ENCODE peak calls at places on chromosomes 3 and 15, in six cellular contexts. L, B, A, F, P and G are unnamed samples.

GRCh38 chr3:194521514-194522260 is 34.9 kb upstream of the ATP13A3 start:
- DNase-seq in A (no peak), F (no peak), L (no peak), B (no peak), P (no peak), G (no peak)

GRCh38 chr15:65969865-65970832 is 100.9 kb downstream of the RAB11A start:
- DNase-seq in L (no peak), F (no peak), P (no peak), B (peak), A (no peak), G (no peak)

GRCh38 chr15:43749690-43750345 is 3.6 kb downstream of the PDIA3 start:
- DNase-seq in P (no peak), L (no peak), F (no peak), A (no peak), B (peak), G (no peak)

GRCh38 chr15:60384526-60385127 is 13.2 kb downstream of the ANXA2 start:
- DNase-seq in B (no peak), L (no peak), A (no peak), P (no peak), F (no peak), G (no peak)

GRCh38 chr3:42988566-42988965 is 9.5 kb downstream of the GASK1A start:
- DNase-seq in B (no peak), L (no peak), F (no peak), A (no peak), P (peak), G (no peak)

GRCh38 chr3:184781801-184782200 is 30.2 kb upstream of the VPS8 start:
- DNase-seq in L (no peak), B (peak), P (no peak), F (no peak), A (no peak), G (no peak)

GRCh38 chr15:101276501-101277037 is 716 bp downstream of the SELENOS start:
- DNase-seq in L (no peak), F (peak), P (no peak), A (no peak), B (no peak), G (no peak)

GRCh38 chr3:171457263-171458055 is 2.7 kb downstream of the TNIK start:
- DNase-seq in L (no peak), B (peak), A (no peak), P (peak), F (no peak), G (no peak)

GRCh38 chr15:56919708-56920637 is 1.5 kb downstream of the TCF12 start:
- DNase-seq in A (peak), B (no peak), P (no peak), L (no peak), F (no peak), G (no peak)

GRCh38 chr3:62098646-62099365 is 274.5 kb downstream of the FEZF2 start:
- DNase-seq in F (no peak), L (no peak), B (no peak), A (no peak), P (no peak), G (no peak)

GRCh38 chr15:80887148-80887547 is 102.5 kb downstream of the MESD start:
- DNase-seq in A (no peak), P (no peak), F (no peak), B (no peak), L (no peak), G (no peak)

GRCh38 chr3:52233968-52234367 is 5.0 kb downstream of the TWF2 start:
- DNase-seq in B (peak), A (no peak), F (no peak), P (no peak), L (no peak), G (no peak)

GRCh38 chr3:134374791-134375541 is 719 bp upstream of the AMOTL2 start:
- DNase-seq in B (peak), L (no peak), A (peak), F (no peak), P (no peak), G (no peak)

GRCh38 chr15:48856947-48857346 is 21.0 kb upstream of the EID1 start:
- DNase-seq in B (no peak), A (no peak), L (no peak), F (no peak), P (no peak), G (no peak)

GRCh38 chr3:180306155-180306554 is 269.4 kb upstream of the PEX5L start:
- DNase-seq in F (no peak), A (no peak), P (no peak), L (no peak), B (no peak), G (no peak)

GRCh38 chr3:56154297-56154696 is 314.0 kb downstream of the ERC2 start:
- DNase-seq in A (no peak), F (no peak), P (no peak), L (no peak), B (no peak), G (no peak)

GRCh38 chr3:13705051-13705450 is 156.1 kb downstream of the FBLN2 start:
- DNase-seq in F (no peak), L (no peak), A (peak), P (no peak), B (peak), G (no peak)

GRCh38 chr3:112770026-112770626 is 76.5 kb downstream of the CD200R1L start:
- DNase-seq in F (peak), B (no peak), A (no peak), P (no peak), L (no peak), G (no peak)

GRCh38 chr3:133595341-133595740 is 21.9 kb downstream of the CDV3 start:
- DNase-seq in P (no peak), A (no peak), B (no peak), L (no peak), F (no peak), G (no peak)

GRCh38 chr3:45054196-45054857 is 28.2 kb downstream of the CLEC3B start:
- DNase-seq in A (no peak), F (no peak), P (no peak), B (no peak), L (no peak), G (no peak)

GRCh38 chr15:42716626-42717025 is 20.3 kb downstream of the CDAN1 start:
- DNase-seq in F (peak), P (no peak), A (no peak), L (no peak), B (no peak), G (no peak)

GRCh38 chr3:4674216-4674615 is 181.1 kb downstream of the ITPR1 start:
- DNase-seq in P (no peak), A (no peak), B (no peak), F (no peak), L (no peak), G (no peak)

GRCh38 chr3:94440767-94441493 is 378.1 kb downstream of the NSUN3 start:
- DNase-seq in P (no peak), B (no peak), A (no peak), F (no peak), L (no peak), G (no peak)

GRCh38 chr3:42839616-42840015 is 30.4 kb downstream of the ACKR2 start:
- DNase-seq in P (peak), B (no peak), F (peak), L (peak), A (peak), G (peak)

GRCh38 chr3:58952128-58952917 is 97.5 kb downstream of the CFAP20DC start:
- DNase-seq in L (no peak), F (no peak), P (no peak), A (no peak), B (no peak), G (no peak)

GRCh38 chr3:12553921-12554391 is 2.9 kb upstream of the MKRN2 start:
- DNase-seq in A (no peak), L (no peak), P (peak), B (peak), F (no peak), G (no peak)

GRCh38 chr3:161171113-161171512 is 50.0 kb upstream of the NMD3 start:
- DNase-seq in P (no peak), A (peak), L (no peak), B (no peak), F (no peak), G (no peak)

GRCh38 chr3:173892547-173892946 is 495.0 kb downstream of the NLGN1 start:
- DNase-seq in B (no peak), L (no peak), P (no peak), F (no peak), A (no peak), G (no peak)

GRCh38 chr3:149548729-149549065 is 74.2 kb downstream of the TM4SF4 start:
- DNase-seq in L (no peak), F (no peak), P (no peak), A (no peak), B (no peak), G (no peak)

GRCh38 chr15:48963524-48964113 is at the start of gene SHC4:
- DNase-seq in F (peak), L (peak), B (no peak), A (peak), P (no peak), G (no peak)

GRCh38 chr15:69782809-69783208 is 314.9 kb downstream of the TLE3 start:
- DNase-seq in A (no peak), L (no peak), P (no peak), B (no peak), F (no peak), G (peak)

GRCh38 chr3:101567528-101568317 is 6.1 kb downstream of the TRMT10C start:
- DNase-seq in B (no peak), A (no peak), L (no peak), F (peak), P (no peak), G (no peak)

GRCh38 chr3:190375250-190375649 is 12.7 kb upstream of the CLDN16 start:
- DNase-seq in L (no peak), F (no peak), P (no peak), B (no peak), A (no peak), G (no peak)

GRCh38 chr3:24343084-24343783 is 151.4 kb downstream of the THRB start:
- DNase-seq in A (no peak), F (no peak), B (no peak), P (no peak), L (no peak), G (no peak)

DNA sequence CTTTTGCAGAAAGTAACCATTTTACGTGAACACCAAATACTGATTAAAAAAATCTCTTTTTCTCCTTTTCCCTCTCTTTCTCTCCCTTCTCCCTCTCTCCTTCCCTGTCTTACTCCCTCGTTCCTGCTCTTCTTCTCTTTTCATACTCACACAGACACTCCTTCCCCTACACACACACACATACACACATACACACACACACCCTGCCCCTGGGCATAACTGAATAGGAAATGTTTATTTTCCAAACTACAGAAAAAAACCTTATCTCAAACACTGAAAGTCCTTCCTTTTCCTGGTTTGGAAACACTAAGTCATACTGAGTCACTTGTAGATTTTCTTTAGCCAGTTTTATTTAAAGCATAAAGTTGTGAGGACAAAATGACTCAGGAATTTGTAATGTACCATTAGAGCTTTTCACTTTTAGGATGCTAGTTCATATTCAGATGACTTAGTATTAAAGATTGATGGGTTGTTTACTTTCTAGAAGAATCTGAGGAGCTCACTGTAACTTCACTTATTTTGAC is 62.4 kb downstream of the MBNL1 start:
- DNase-seq in B (no peak), P (no peak), L (no peak), A (no peak), F (no peak), G (no peak)
- TF ChIP-seq POLR2AphosphoS5 in B (peak), P (peak), L (no peak), A (no peak), F (no peak), G (no peak)

DNA sequence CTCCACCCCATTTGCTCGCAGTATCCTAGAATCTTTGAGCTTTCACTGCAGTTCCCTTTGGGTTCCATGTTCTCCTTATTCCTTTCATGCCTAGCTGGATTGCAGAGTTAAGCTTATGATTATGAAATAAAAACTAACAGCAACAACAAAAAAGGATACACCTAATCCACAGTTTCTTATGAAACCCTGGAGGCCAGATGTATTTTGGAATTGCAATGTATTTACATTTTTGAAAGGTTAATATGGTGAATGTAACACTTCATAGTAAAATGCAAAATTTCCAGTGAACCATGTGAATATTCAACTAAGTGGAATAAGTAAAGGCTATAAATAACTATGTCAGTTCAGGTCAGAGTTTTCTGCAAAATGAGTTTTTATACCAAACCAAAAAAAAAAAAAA is 65.9 kb upstream of the FLNB start:
- DNase-seq in A (no peak), L (no peak), F (no peak), B (no peak), P (no peak), G (no peak)
- TF ChIP-seq POLR2AphosphoS5 in A (no peak), L (no peak), F (no peak), B (no peak), P (no peak), G (no peak)

GRCh38 chr3:40741729-40742128 is 217.0 kb downstream of the ZNF621 start:
- DNase-seq in F (no peak), A (peak), B (no peak), P (no peak), L (no peak), G (no peak)
- TF ChIP-seq POLR2AphosphoS5 in F (no peak), A (no peak), B (no peak), P (no peak), L (no peak), G (no peak)

GRCh38 chr3:129001101-129001816 is at the start of gene EFCC1:
- DNase-seq in B (no peak), P (peak), A (peak), L (no peak), F (peak), G (no peak)

GRCh38 chr3:129000742-129001100 is 383 bp upstream of the EFCC1 start:
- DNase-seq in A (peak), F (no peak), L (no peak), B (no peak), P (no peak), G (no peak)

GRCh38 chr3:129002573-129003569 is 1.8 kb downstream of the EFCC1 start:
- DNase-seq in F (no peak), L (no peak), P (no peak), B (no peak), A (no peak), G (no peak)

GRCh38 chr3:129003578-129004112 is 2.5 kb downstream of the EFCC1 start:
- DNase-seq in P (peak), F (no peak), B (peak), A (no peak), L (no peak), G (no peak)

GRCh38 chr3:129001817-129002572 is 891 bp downstream of the EFCC1 start:
- DNase-seq in F (no peak), L (no peak), P (peak), A (peak), B (no peak), G (no peak)
- TF ChIP-seq POLR2AphosphoS5 in F (no peak), L (no peak), P (no peak), A (no peak), B (no peak), G (no peak)

DNA sequence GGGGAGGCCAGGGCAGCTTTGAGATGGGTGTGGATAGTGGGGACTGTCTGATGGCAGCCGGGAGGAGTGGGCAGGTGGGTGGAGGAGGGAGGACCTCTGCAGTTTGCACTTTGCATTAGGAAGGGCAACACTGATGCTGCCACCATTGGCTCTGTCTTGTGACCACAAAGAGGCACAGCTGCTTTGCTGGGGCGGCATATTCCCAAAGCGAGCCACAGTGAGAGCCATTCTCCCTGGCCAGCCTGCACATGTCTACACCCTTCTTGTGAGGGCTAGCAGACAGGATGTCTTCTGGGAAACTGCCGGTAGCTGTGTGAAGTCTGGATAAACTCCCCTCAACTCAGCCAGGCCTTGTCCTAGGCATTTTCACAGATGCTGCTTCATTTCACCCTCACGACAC is 38.3 kb downstream of the CCNB2 start:
- DNase-seq in L (no peak), P (no peak), B (no peak), A (no peak), F (no peak), G (no peak)
- TF ChIP-seq POLR2AphosphoS5 in L (no peak), P (no peak), B (no peak), A (no peak), F (no peak), G (no peak)

GRCh38 chr3:123757281-123757940 is 126.7 kb downstream of the MYLK start:
- DNase-seq in B (no peak), L (no peak), A (peak), P (no peak), F (no peak), G (no peak)

GRCh38 chr3:123753321-123753720 is 130.8 kb downstream of the MYLK start:
- DNase-seq in P (no peak), A (no peak), F (no peak), B (no peak), L (no peak), G (no peak)

GRCh38 chr3:123752228-123752627 is 131.9 kb downstream of the MYLK start:
- DNase-seq in A (no peak), F (no peak), B (no peak), L (no peak), P (no peak), G (peak)

GRCh38 chr3:123755508-123755907 is 128.6 kb downstream of the MYLK start:
- DNase-seq in P (no peak), A (no peak), F (no peak), L (no peak), B (no peak), G (peak)

GRCh38 chr3:123755085-123755484 is 129.0 kb downstream of the MYLK start:
- DNase-seq in B (no peak), P (no peak), A (no peak), F (no peak), L (no peak), G (peak)
- TF ChIP-seq POLR2AphosphoS5 in B (no peak), P (no peak), A (no peak), F (no peak), L (no peak), G (no peak)

DNA sequence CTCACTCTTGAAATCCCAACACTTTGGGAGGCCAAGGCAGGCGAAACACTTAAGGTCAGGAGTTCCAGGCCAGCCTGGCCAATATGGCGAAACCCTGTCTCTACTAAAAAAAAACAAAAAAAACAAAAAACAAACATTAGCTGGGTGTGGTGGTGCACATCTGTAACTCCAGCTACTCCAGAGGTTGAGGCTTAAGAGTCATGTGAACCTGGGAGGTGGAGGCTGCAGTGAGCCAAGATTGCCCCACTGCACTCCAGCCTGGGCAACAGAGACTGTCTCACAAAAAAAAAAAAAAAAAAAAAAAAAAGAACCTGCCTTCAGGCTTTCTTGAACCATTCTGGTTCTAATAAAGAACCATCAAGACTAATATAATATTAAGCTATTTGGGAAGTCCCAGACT is 16.5 kb downstream of the ARPP19 start:
- DNase-seq in F (no peak), L (no peak), B (no peak), P (no peak), A (no peak), G (no peak)
- TF ChIP-seq POLR2AphosphoS5 in F (no peak), L (no peak), B (no peak), P (no peak), A (no peak), G (no peak)

DNA sequence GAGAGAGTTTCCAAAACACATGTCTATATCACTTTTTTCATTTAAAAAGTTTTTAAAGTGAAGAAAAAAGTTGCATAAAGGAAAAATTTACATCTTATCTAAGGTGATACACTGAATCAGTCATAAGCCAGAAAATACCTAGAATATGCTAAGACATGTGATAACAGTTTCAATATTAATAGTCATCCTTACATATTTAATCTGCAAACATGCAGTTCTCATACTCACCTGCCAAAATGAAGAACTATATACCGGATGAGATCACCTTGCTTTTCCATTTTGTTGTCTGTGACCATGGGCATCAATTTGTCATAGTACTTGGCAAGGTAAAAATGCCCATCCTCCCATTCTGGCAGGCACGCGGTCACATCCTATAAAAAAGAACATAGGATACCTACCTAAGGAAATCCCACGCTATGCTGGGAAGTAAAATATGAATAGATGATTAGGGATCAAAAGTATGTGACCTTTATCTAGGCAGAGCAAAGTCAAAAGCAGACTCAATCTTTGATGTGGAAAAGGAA is 37.1 kb upstream of the XRN1 start:
- DNase-seq in L (no peak), B (no peak), A (no peak), F (no peak), P (no peak), G (no peak)
- TF ChIP-seq POLR2AphosphoS5 in L (no peak), B (no peak), A (no peak), F (no peak), P (no peak), G (no peak)

GRCh38 chr3:20930034-20930433 is 744.0 kb upstream of the SGO1 start:
- DNase-seq in A (no peak), P (no peak), F (peak), B (no peak), L (no peak), G (no peak)

GRCh38 chr3:20935791-20936190 is 749.8 kb upstream of the SGO1 start:
- DNase-seq in A (no peak), F (no peak), L (no peak), B (no peak), P (no peak), G (no peak)

GRCh38 chr3:20931834-20932233 is 745.8 kb upstream of the SGO1 start:
- DNase-seq in L (no peak), P (no peak), B (no peak), A (no peak), F (no peak), G (no peak)
- TF ChIP-seq POLR2AphosphoS5 in L (no peak), P (no peak), B (no peak), A (no peak), F (no peak), G (no peak)

GRCh38 chr3:186511245-186511644 is 32.9 kb downstream of the CRYGS start:
- DNase-seq in F (no peak), A (no peak), L (no peak), P (no peak), B (no peak), G (no peak)
- TF ChIP-seq POLR2AphosphoS5 in F (no peak), A (no peak), L (no peak), P (no peak), B (no peak), G (no peak)